ENCODE peak calls at places on chromosomes 11 and 22, in four cellular contexts. L is H9, S is mesenchymal stem cell, W is IMR-90. H is an unnamed sample.

GRCh38 chr11:96538104-96538503 is 148.3 kb downstream of the JRKL start:
- DNase-seq in S (no peak), L (no peak), W (no peak), H (no peak)

GRCh38 chr11:117187799-117188481 is 9.4 kb downstream of the SIDT2 start:
- DNase-seq in W (no peak), S (no peak), L (no peak), H (no peak)

GRCh38 chr11:67178878-67179277 is 59.8 kb downstream of the KDM2A start:
- DNase-seq in S (peak; percentile 86), L (no peak), W (peak; percentile 77), H (no peak)

GRCh38 chr11:20156280-20156875 is 3.9 kb downstream of the DBX1 start:
- DNase-seq in L (peak; percentile 86), W (no peak), S (no peak), H (no peak)

GRCh38 chr22:45413368-45414211 is at the start of the genes RIBC2 and SMC1B:
- DNase-seq in W (peak; percentile 57), S (peak; percentile 84), L (peak; percentile 90), H (peak; percentile 64)

GRCh38 chr11:120119121-120119520 is 18.8 kb downstream of the TRIM29 start:
- DNase-seq in L (no peak), S (no peak), W (no peak), H (no peak)

GRCh38 chr11:112590778-112591177 is 330.1 kb upstream of the PLET1 start:
- DNase-seq in S (peak; percentile 54), L (no peak), W (no peak), H (no peak)

GRCh38 chr11:111379500-111380136 is 543 bp upstream of the POU2AF1 start:
- DNase-seq in S (no peak), L (no peak), W (no peak), H (no peak)

GRCh38 chr11:108538022-108538424 is 39.8 kb upstream of the POGLUT3 start:
- DNase-seq in W (no peak), L (no peak), S (no peak), H (no peak)

GRCh38 chr22:40176921-40177737 is 596 bp upstream of the TNRC6B start:
- DNase-seq in S (peak; percentile 77), L (peak; percentile 76), W (peak; percentile 71), H (no peak)

GRCh38 chr22:48303360-48303725 is 1524.3 kb downstream of the BRD1 start:
- DNase-seq in L (no peak), W (no peak), S (no peak), H (no peak)

GRCh38 chr11:33976351-33977199 is 75.0 kb upstream of the CAPRIN1 start:
- DNase-seq in S (peak; percentile 6), W (peak; percentile 1), L (no peak), H (no peak)

GRCh38 chr11:68039526-68040086 is 781 bp downstream of the TCIRG1 start:
- DNase-seq in S (no peak), L (no peak), W (no peak), H (no peak)

GRCh38 chr11:16338397-16338796 is 17.9 kb downstream of the SOX6 start:
- DNase-seq in W (peak; percentile 91), S (peak; percentile 41), L (no peak), H (no peak)

GRCh38 chr11:62391642-62392425 is 27.0 kb upstream of the SCGB1A1 start:
- DNase-seq in S (no peak), W (no peak), L (no peak), H (no peak)

GRCh38 chr11:26062665-26063064 is 269.3 kb upstream of the ANO3 start:
- DNase-seq in L (no peak), S (no peak), W (no peak), H (no peak)

GRCh38 chr22:30396871-30397655 is at the start of gene SEC14L2:
- DNase-seq in L (peak; percentile 65), S (peak; percentile 53), W (peak; percentile 26), H (no peak)

GRCh38 chr22:41248314-41248713 is 7.6 kb upstream of the CHADL start:
- DNase-seq in L (no peak), W (no peak), S (no peak), H (no peak)

GRCh38 chr22:41511521-41511968 is 32.7 kb downstream of the POLR3H start:
- DNase-seq in W (no peak), S (no peak), L (no peak), H (no peak)

GRCh38 chr11:14012836-14013235 is 50.3 kb downstream of the SPON1 start:
- DNase-seq in L (no peak), S (no peak), W (peak; percentile 67), H (no peak)

DNA sequence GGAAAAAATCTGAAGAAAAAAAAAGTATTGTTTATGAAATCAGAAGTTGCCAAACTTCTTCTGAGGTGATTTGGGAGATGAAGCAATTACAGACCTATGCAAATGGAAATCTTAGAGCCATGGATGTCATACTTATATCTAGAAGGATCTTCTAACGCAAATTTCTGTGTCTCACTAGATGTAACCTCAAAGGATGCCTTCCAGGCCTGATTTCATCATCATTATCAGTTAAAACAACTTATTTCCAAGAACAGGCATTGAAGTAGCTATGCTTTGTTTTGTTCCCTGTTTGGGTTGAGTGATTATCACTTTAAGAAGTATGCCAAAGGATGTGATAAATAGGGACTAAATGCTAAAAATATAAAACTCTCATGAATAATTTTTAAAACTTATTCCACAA is 43.9 kb upstream of the ANGPTL5 start:
- DNase-seq in S (no peak), L (no peak), W (no peak), H (no peak)
- H2BK5ac ChIP-seq in S (no peak overlapping the region), L (no peak overlapping the region), W (no peak overlapping the region), H (no peak overlapping the region)

GRCh38 chr11:69540118-69541000 is 58.9 kb downstream of the LINC01488 start:
- DNase-seq in L (peak; percentile 62), S (no peak), W (no peak), H (no peak)
- H3K27ac ChIP-seq in L (no peak overlapping the region), S (no peak overlapping the region), W (no peak overlapping the region), H (no peak overlapping the region)

GRCh38 chr22:49783036-49783746 is 44.5 kb downstream of the BRD1 start:
- DNase-seq in L (no peak), W (no peak), S (no peak), H (no peak)
- H2BK5ac ChIP-seq in L (no peak overlapping the region), W (no peak overlapping the region), S (no peak overlapping the region), H (no peak overlapping the region)

GRCh38 chr11:12865871-12866595 is 143.1 kb upstream of the RASSF10 start:
- DNase-seq in L (no peak), W (no peak), S (no peak), H (no peak)

GRCh38 chr11:12863605-12864121 is 145.5 kb upstream of the RASSF10 start:
- DNase-seq in L (no peak), W (no peak), S (no peak), H (no peak)

GRCh38 chr11:12862761-12863469 is 146.2 kb upstream of the RASSF10 start:
- DNase-seq in L (peak; percentile 87), S (peak; percentile 93), W (peak; percentile 85), H (peak; percentile 78)

GRCh38 chr11:12867531-12867930 is 141.6 kb upstream of the RASSF10 start:
- DNase-seq in W (no peak), S (no peak), L (no peak), H (no peak)

DNA sequence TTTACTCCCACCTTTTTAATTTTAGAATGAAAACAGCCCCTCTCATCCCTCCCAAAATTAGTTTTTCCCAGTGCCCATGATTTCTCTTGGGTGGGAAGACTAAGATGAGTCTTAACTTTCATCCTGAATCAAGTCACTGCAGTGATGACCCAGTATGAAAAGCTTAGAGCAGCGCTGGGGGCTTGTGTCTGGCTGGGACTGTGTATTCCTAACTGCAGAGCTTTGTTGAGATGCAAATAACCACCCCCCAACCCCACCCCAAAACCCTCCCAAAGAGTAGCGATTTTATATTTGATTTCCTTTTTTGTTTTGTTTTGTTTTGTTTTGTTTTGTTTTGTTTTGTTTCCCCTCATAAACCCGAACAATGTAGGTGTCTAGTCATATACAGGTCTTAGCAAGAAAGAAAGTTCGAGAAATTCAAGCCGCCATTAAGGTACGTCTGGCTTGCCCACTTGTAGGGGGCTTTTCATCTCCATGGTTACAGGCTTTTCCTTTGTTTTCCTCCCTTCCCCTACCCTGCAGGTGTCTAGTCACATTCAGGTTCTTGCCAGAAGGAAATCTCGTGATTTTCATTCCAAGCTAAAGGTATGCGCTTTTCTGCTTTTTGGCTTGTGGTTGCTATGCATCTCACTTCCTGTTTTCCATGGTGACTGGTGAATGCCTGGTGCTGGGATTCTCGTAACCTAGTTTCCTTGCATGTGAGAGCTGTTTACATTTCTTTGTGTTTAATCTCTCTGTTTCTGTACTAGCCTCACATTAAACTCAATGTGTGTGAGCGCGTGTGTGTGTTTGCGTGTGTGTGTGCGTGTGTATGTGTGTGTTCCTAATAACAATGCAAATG is 144.6 kb upstream of the RASSF10 start:
- DNase-seq in S (peak; percentile 98), L (peak; percentile 94), W (peak; percentile 96), H (peak; percentile 89)
- H3K27ac ChIP-seq in S (peak overlapping the region; percentile 12), L (peak overlapping the region; percentile 100), W (no peak overlapping the region), H (peak overlapping the region; percentile 96)

GRCh38 chr11:69525516-69526452 is 44.3 kb downstream of the LINC01488 start:
- DNase-seq in S (no peak), L (peak; percentile 20), W (no peak), H (no peak)
- H2BK5ac ChIP-seq in S (no peak overlapping the region), L (no peak overlapping the region), W (no peak overlapping the region), H (no peak overlapping the region)

H was measured in neuronal stem cell.